ENCODE peak calls at places on chromosomes 1 and 21, in seven cellular contexts. One of them, this sample, is unnamed.

GRCh38 chr1:177897601-177898376 is 72.1 kb downstream of the SEC16B start:
- DNase-seq in HCT116: no peak
- DNase-seq in K562: no peak
- DNase-seq in HepG2: no peak
- DNase-seq in H1: no peak
- DNase-seq in GM12878: no peak
- DNase-seq in SK-N-SH: peak
- DNase-seq in this sample: no peak

GRCh38 chr1:159922499-159923202 is 2.7 kb downstream of the TAGLN2 start:
- DNase-seq in SK-N-SH: peak
- DNase-seq in K562: no peak
- DNase-seq in GM12878: no peak
- DNase-seq in HepG2: no peak
- DNase-seq in HCT116: no peak
- DNase-seq in H1: no peak
- DNase-seq in this sample: no peak

GRCh38 chr1:235425357-235425756 is 58.1 kb downstream of the TBCE start:
- DNase-seq in K562: no peak
- DNase-seq in H1: no peak
- DNase-seq in GM12878: no peak
- DNase-seq in HepG2: no peak
- DNase-seq in HCT116: no peak
- DNase-seq in SK-N-SH: no peak
- DNase-seq in this sample: no peak

GRCh38 chr1:210541680-210542358 is 213.1 kb downstream of the HHAT start:
- DNase-seq in K562: no peak
- DNase-seq in SK-N-SH: peak
- DNase-seq in H1: no peak
- DNase-seq in HCT116: no peak
- DNase-seq in GM12878: no peak
- DNase-seq in HepG2: no peak
- DNase-seq in this sample: peak

GRCh38 chr1:240987928-240988327 is 369.1 kb downstream of the RGS7 start:
- DNase-seq in GM12878: no peak
- DNase-seq in K562: no peak
- DNase-seq in H1: no peak
- DNase-seq in HepG2: no peak
- DNase-seq in HCT116: no peak
- DNase-seq in SK-N-SH: no peak
- DNase-seq in this sample: no peak

GRCh38 chr1:64282353-64282752 is 78.9 kb downstream of the UBE2U start:
- DNase-seq in HepG2: no peak
- DNase-seq in SK-N-SH: peak
- DNase-seq in H1: no peak
- DNase-seq in K562: no peak
- DNase-seq in HCT116: no peak
- DNase-seq in GM12878: no peak
- DNase-seq in this sample: no peak

GRCh38 chr1:182015360-182015759 is 46.2 kb downstream of the ZNF648 start:
- DNase-seq in H1: no peak
- DNase-seq in SK-N-SH: peak
- DNase-seq in K562: peak
- DNase-seq in HepG2: no peak
- DNase-seq in GM12878: no peak
- DNase-seq in HCT116: no peak
- DNase-seq in this sample: no peak

GRCh38 chr1:43174873-43175272 is 2.7 kb downstream of the CFAP57 start:
- DNase-seq in HCT116: no peak
- DNase-seq in K562: no peak
- DNase-seq in GM12878: no peak
- DNase-seq in SK-N-SH: no peak
- DNase-seq in HepG2: no peak
- DNase-seq in H1: no peak
- DNase-seq in this sample: no peak

GRCh38 chr1:247528812-247529474 is 7.3 kb downstream of the OR2C3 start:
- DNase-seq in GM12878: no peak
- DNase-seq in H1: no peak
- DNase-seq in HepG2: no peak
- DNase-seq in SK-N-SH: no peak
- DNase-seq in K562: no peak
- DNase-seq in HCT116: peak
- DNase-seq in this sample: no peak

GRCh38 chr1:36070349-36070748 is 13.5 kb upstream of the TEKT2 start:
- DNase-seq in K562: no peak
- DNase-seq in HepG2: no peak
- DNase-seq in H1: no peak
- DNase-seq in SK-N-SH: no peak
- DNase-seq in HCT116: no peak
- DNase-seq in GM12878: no peak
- DNase-seq in this sample: no peak

GRCh38 chr1:3261969-3262579 is 192.4 kb upstream of the ARHGEF16 start:
- DNase-seq in GM12878: no peak
- DNase-seq in SK-N-SH: no peak
- DNase-seq in H1: no peak
- DNase-seq in HCT116: no peak
- DNase-seq in K562: no peak
- DNase-seq in HepG2: no peak
- DNase-seq in this sample: no peak

GRCh38 chr21:32978346-32979270 is 47.1 kb upstream of the OLIG2 start:
- DNase-seq in K562: no peak
- DNase-seq in GM12878: no peak
- DNase-seq in HCT116: no peak
- DNase-seq in SK-N-SH: no peak
- DNase-seq in H1: no peak
- DNase-seq in HepG2: no peak
- DNase-seq in this sample: no peak

GRCh38 chr1:204254031-204254661 is 40.4 kb upstream of the GOLT1A start:
- DNase-seq in H1: no peak
- DNase-seq in HepG2: peak
- DNase-seq in HCT116: no peak
- DNase-seq in SK-N-SH: no peak
- DNase-seq in K562: no peak
- DNase-seq in GM12878: no peak
- DNase-seq in this sample: no peak

GRCh38 chr1:51044834-51045233 is 57.2 kb upstream of the C1orf185 start:
- DNase-seq in HCT116: no peak
- DNase-seq in HepG2: no peak
- DNase-seq in GM12878: no peak
- DNase-seq in H1: no peak
- DNase-seq in SK-N-SH: peak
- DNase-seq in K562: peak
- DNase-seq in this sample: no peak

GRCh38 chr21:38531610-38532009 is 33.3 kb upstream of the ERG start:
- DNase-seq in H1: no peak
- DNase-seq in K562: no peak
- DNase-seq in GM12878: no peak
- DNase-seq in HepG2: no peak
- DNase-seq in HCT116: no peak
- DNase-seq in SK-N-SH: peak
- DNase-seq in this sample: no peak

GRCh38 chr1:39080884-39081265 is 54.7 kb downstream of the NDUFS5 start:
- DNase-seq in K562: peak
- DNase-seq in SK-N-SH: no peak
- DNase-seq in GM12878: no peak
- DNase-seq in HepG2: no peak
- DNase-seq in H1: peak
- DNase-seq in HCT116: no peak
- DNase-seq in this sample: no peak

GRCh38 chr1:41586230-41586629 is 101.7 kb upstream of the EDN2 start:
- DNase-seq in HepG2: no peak
- DNase-seq in HCT116: no peak
- DNase-seq in K562: no peak
- DNase-seq in H1: no peak
- DNase-seq in GM12878: no peak
- DNase-seq in SK-N-SH: no peak
- DNase-seq in this sample: no peak

GRCh38 chr1:167439301-167439988 is 78.9 kb downstream of the CD247 start:
- DNase-seq in GM12878: no peak
- DNase-seq in SK-N-SH: peak
- DNase-seq in K562: peak
- DNase-seq in HCT116: no peak
- DNase-seq in HepG2: peak
- DNase-seq in H1: no peak
- DNase-seq in this sample: no peak

GRCh38 chr21:29477347-29477746 is 178.6 kb downstream of the BACH1 start:
- DNase-seq in HCT116: no peak
- DNase-seq in SK-N-SH: no peak
- DNase-seq in K562: no peak
- DNase-seq in HepG2: no peak
- DNase-seq in GM12878: no peak
- DNase-seq in H1: no peak
- DNase-seq in this sample: no peak

GRCh38 chr1:41898191-41898713 is 20.5 kb downstream of the HIVEP3 start:
- DNase-seq in HepG2: no peak
- DNase-seq in H1: no peak
- DNase-seq in GM12878: no peak
- DNase-seq in SK-N-SH: no peak
- DNase-seq in HCT116: no peak
- DNase-seq in K562: peak
- DNase-seq in this sample: no peak

GRCh38 chr21:46374761-46375389 is 50.9 kb downstream of the PCNT start:
- DNase-seq in K562: no peak
- DNase-seq in SK-N-SH: no peak
- DNase-seq in HepG2: no peak
- DNase-seq in H1: no peak
- DNase-seq in GM12878: no peak
- DNase-seq in HCT116: no peak
- DNase-seq in this sample: no peak
- TF ChIP-seq YY1 in K562: no peak
- TF ChIP-seq YY1 in SK-N-SH: no peak
- TF ChIP-seq YY1 in HepG2: no peak
- TF ChIP-seq YY1 in H1: no peak
- TF ChIP-seq YY1 in GM12878: no peak
- TF ChIP-seq YY1 in HCT116: no peak
- TF ChIP-seq YY1 in this sample: no peak

GRCh38 chr1:31031330-31032143 is 34.0 kb downstream of the PUM1 start:
- DNase-seq in H1: no peak
- DNase-seq in HCT116: no peak
- DNase-seq in K562: no peak
- DNase-seq in GM12878: no peak
- DNase-seq in HepG2: no peak
- DNase-seq in SK-N-SH: no peak
- DNase-seq in this sample: no peak
- H3K4me3 ChIP-seq in H1: peak
- H3K4me3 ChIP-seq in HCT116: no peak
- H3K4me3 ChIP-seq in K562: no peak
- H3K4me3 ChIP-seq in GM12878: no peak
- H3K4me3 ChIP-seq in HepG2: no peak
- H3K4me3 ChIP-seq in SK-N-SH: no peak
- H3K4me3 ChIP-seq in this sample: no peak

DNA sequence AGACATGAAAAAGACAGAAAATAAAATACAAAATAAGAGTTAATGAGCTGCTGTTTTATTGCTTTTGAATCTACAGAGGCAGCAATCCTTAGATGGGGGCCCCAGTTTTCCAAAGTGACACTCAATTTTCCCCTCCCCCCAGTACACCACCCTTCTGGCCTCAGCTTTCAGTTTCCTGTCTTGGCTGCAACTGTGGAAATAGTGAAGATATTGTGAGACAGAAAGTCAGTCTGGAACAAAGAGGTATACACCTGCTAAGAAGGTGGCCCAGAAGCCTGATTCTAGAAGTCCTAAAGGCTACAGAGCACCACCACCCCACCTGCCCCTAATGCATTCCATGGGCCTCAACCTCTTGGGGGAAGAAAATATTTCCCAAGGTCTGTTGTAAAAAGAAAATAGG is 1.1 kb upstream of the MTMR11 start:
- DNase-seq in H1: no peak
- DNase-seq in HepG2: no peak
- DNase-seq in SK-N-SH: no peak
- DNase-seq in K562: no peak
- DNase-seq in GM12878: no peak
- DNase-seq in HCT116: no peak
- DNase-seq in this sample: no peak
- TF ChIP-seq YY1 in H1: no peak
- TF ChIP-seq YY1 in HepG2: no peak
- TF ChIP-seq YY1 in SK-N-SH: no peak
- TF ChIP-seq YY1 in K562: no peak
- TF ChIP-seq YY1 in GM12878: no peak
- TF ChIP-seq YY1 in HCT116: no peak
- TF ChIP-seq YY1 in this sample: no peak

DNA sequence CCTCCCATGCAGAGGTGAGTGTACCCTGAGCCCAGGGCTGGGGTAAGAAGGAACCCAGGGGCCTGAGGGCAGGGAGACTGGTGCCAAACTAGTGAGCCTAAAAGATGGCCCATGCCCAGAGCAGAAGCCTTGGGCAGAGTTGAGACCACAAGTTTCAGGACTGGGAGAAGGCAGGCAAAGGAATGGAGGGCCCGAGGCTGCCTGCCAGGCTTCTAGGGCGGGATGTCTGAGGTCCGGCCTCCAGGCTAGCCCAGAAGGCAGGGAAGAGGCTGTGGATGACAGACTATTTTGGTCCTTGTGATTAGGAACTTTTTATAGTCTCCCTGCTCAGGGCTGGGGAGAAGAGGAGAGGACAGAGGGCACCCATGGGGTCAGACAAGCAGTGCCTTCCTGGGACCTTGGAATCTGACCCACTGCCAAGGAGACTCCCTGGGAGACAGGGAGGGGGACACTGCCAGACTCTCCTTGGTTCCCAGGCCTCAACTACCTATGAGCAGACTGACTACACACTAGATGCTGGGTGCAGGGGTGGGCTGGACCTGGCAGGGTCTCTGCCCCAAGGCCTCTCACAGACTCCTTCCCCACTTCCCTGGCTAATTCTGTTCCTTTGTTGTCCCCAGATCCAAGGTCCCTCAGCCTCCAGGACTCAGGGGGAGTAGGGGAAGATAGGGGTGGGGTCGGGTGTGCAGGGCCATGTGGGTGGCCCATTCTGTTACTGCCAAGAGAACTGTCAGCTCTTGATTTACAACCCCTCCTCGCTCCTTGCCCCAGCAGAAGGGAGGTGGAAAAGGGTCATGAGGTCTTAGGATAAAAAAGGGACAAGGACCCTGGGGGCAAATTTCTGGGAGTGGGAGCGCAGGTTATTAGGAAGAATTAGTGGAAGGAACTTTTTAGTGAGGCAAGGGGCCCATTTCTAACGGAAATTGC is 497 bp downstream of the FAM110D start:
- DNase-seq in K562: peak
- DNase-seq in SK-N-SH: no peak
- DNase-seq in HCT116: no peak
- DNase-seq in HepG2: no peak
- DNase-seq in GM12878: no peak
- DNase-seq in H1: no peak
- DNase-seq in this sample: no peak
- H3K4me3 ChIP-seq in K562: no peak
- H3K4me3 ChIP-seq in SK-N-SH: no peak
- H3K4me3 ChIP-seq in HCT116: peak
- H3K4me3 ChIP-seq in HepG2: no peak
- H3K4me3 ChIP-seq in GM12878: no peak
- H3K4me3 ChIP-seq in H1: no peak
- H3K4me3 ChIP-seq in this sample: no peak

DNA sequence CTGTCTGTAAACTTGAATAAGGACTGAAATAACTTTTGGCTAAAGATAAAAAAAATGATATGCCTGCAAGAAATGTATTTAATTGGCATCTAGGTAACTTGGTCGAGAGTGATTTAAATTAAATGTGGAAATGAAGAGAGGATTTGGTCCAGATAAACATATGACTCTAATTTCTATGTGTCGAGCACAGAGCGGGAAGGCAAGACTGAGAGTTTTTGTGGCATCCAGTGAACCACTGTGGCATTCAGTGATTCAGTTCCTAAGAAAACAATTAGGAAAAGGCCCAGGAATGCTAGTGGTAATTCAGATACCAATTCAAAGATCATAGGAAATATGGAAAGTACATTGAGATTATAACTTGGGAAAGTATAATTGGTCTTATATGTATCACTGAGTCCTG is 39.6 kb downstream of the PDE4B start:
- DNase-seq in GM12878: no peak
- DNase-seq in HepG2: no peak
- DNase-seq in K562: no peak
- DNase-seq in SK-N-SH: no peak
- DNase-seq in H1: no peak
- DNase-seq in HCT116: no peak
- DNase-seq in this sample: no peak
- TF ChIP-seq YY1 in GM12878: no peak
- TF ChIP-seq YY1 in HepG2: no peak
- TF ChIP-seq YY1 in K562: no peak
- TF ChIP-seq YY1 in SK-N-SH: no peak
- TF ChIP-seq YY1 in H1: no peak
- TF ChIP-seq YY1 in HCT116: no peak
- TF ChIP-seq YY1 in this sample: no peak